ENCODE peak calls at places on chromosomes 4 and X, in nine cellular contexts. One of them, this sample, is unnamed.

GRCh38 chrX:111869639-111870034 is 6.3 kb upstream of the TRPC5OS start:
- DNase-seq in ovary: no peak
- DNase-seq in GM23338: peak
- DNase-seq in hepatocyte: peak
- DNase-seq in psoas muscle: no peak
- DNase-seq in HFFc6: peak
- DNase-seq in fibroblast of the aortic adventitia: peak
- DNase-seq in fibroblast of mammary gland: peak
- DNase-seq in thyroid gland: peak
- DNase-seq in this sample: no peak

GRCh38 chr4:57233391-57233790 is 123.2 kb upstream of the IGFBP7 start:
- DNase-seq in thyroid gland: no peak
- DNase-seq in psoas muscle: no peak
- DNase-seq in hepatocyte: peak
- DNase-seq in fibroblast of the aortic adventitia: peak
- DNase-seq in GM23338: no peak
- DNase-seq in HFFc6: peak
- DNase-seq in ovary: no peak
- DNase-seq in fibroblast of mammary gland: peak
- DNase-seq in this sample: no peak

GRCh38 chr4:79652232-79652631 is 244.2 kb upstream of the GK2 start:
- DNase-seq in fibroblast of the aortic adventitia: peak
- DNase-seq in fibroblast of mammary gland: peak
- DNase-seq in GM23338: no peak
- DNase-seq in ovary: no peak
- DNase-seq in HFFc6: no peak
- DNase-seq in hepatocyte: peak
- DNase-seq in thyroid gland: no peak
- DNase-seq in psoas muscle: no peak
- DNase-seq in this sample: no peak

GRCh38 chr4:151227731-151228130 is 49.2 kb upstream of the PRSS48 start:
- DNase-seq in psoas muscle: peak
- DNase-seq in GM23338: no peak
- DNase-seq in HFFc6: peak
- DNase-seq in fibroblast of the aortic adventitia: peak
- DNase-seq in thyroid gland: peak
- DNase-seq in hepatocyte: peak
- DNase-seq in fibroblast of mammary gland: peak
- DNase-seq in ovary: no peak
- DNase-seq in this sample: peak

GRCh38 chrX:2500681-2501151 is at the start of the genes DHRSX and ZBED1:
- DNase-seq in fibroblast of the aortic adventitia: no peak
- DNase-seq in ovary: peak
- DNase-seq in GM23338: no peak
- DNase-seq in fibroblast of mammary gland: no peak
- DNase-seq in hepatocyte: peak
- DNase-seq in thyroid gland: peak
- DNase-seq in HFFc6: no peak
- DNase-seq in psoas muscle: peak
- DNase-seq in this sample: no peak

GRCh38 chrX:119816300-119816699 is 24.9 kb upstream of the RPL39 start:
- DNase-seq in ovary: no peak
- DNase-seq in HFFc6: no peak
- DNase-seq in fibroblast of mammary gland: peak
- DNase-seq in fibroblast of the aortic adventitia: no peak
- DNase-seq in hepatocyte: no peak
- DNase-seq in psoas muscle: no peak
- DNase-seq in thyroid gland: no peak
- DNase-seq in GM23338: no peak
- DNase-seq in this sample: no peak

GRCh38 chr4:102713096-102713495 is 47.7 kb downstream of the MANBA start:
- DNase-seq in GM23338: peak
- DNase-seq in fibroblast of the aortic adventitia: peak
- DNase-seq in thyroid gland: no peak
- DNase-seq in ovary: no peak
- DNase-seq in hepatocyte: peak
- DNase-seq in fibroblast of mammary gland: peak
- DNase-seq in HFFc6: peak
- DNase-seq in psoas muscle: no peak
- DNase-seq in this sample: no peak

GRCh38 chr4:119227690-119228089 is 15.2 kb downstream of the USP53 start:
- DNase-seq in ovary: no peak
- DNase-seq in fibroblast of mammary gland: no peak
- DNase-seq in psoas muscle: no peak
- DNase-seq in HFFc6: no peak
- DNase-seq in hepatocyte: no peak
- DNase-seq in thyroid gland: no peak
- DNase-seq in fibroblast of the aortic adventitia: peak
- DNase-seq in GM23338: no peak
- DNase-seq in this sample: no peak

GRCh38 chr4:53055274-53055673 is 193.2 kb downstream of the RASL11B start:
- DNase-seq in fibroblast of the aortic adventitia: peak
- DNase-seq in GM23338: no peak
- DNase-seq in hepatocyte: peak
- DNase-seq in psoas muscle: no peak
- DNase-seq in ovary: no peak
- DNase-seq in thyroid gland: no peak
- DNase-seq in HFFc6: peak
- DNase-seq in fibroblast of mammary gland: peak
- DNase-seq in this sample: no peak

GRCh38 chr4:26325191-26325590 is 4.4 kb downstream of the RBPJ start:
- DNase-seq in HFFc6: peak
- DNase-seq in fibroblast of mammary gland: peak
- DNase-seq in thyroid gland: no peak
- DNase-seq in hepatocyte: peak
- DNase-seq in ovary: no peak
- DNase-seq in GM23338: peak
- DNase-seq in fibroblast of the aortic adventitia: peak
- DNase-seq in psoas muscle: no peak
- DNase-seq in this sample: no peak

GRCh38 chrX:107304141-107304540 is 97.7 kb downstream of the DNAAF6 start:
- DNase-seq in ovary: no peak
- DNase-seq in GM23338: no peak
- DNase-seq in HFFc6: no peak
- DNase-seq in thyroid gland: no peak
- DNase-seq in psoas muscle: no peak
- DNase-seq in fibroblast of the aortic adventitia: no peak
- DNase-seq in fibroblast of mammary gland: no peak
- DNase-seq in hepatocyte: no peak
- DNase-seq in this sample: no peak

GRCh38 chr4:138062929-138063328 is 179.2 kb downstream of the SLC7A11 start:
- DNase-seq in GM23338: peak
- DNase-seq in fibroblast of mammary gland: peak
- DNase-seq in psoas muscle: no peak
- DNase-seq in thyroid gland: no peak
- DNase-seq in hepatocyte: no peak
- DNase-seq in ovary: no peak
- DNase-seq in fibroblast of the aortic adventitia: peak
- DNase-seq in HFFc6: peak
- DNase-seq in this sample: no peak

GRCh38 chr4:25857403-25857802 is 5.4 kb downstream of the SEL1L3 start:
- DNase-seq in HFFc6: no peak
- DNase-seq in ovary: no peak
- DNase-seq in GM23338: peak
- DNase-seq in thyroid gland: no peak
- DNase-seq in hepatocyte: no peak
- DNase-seq in psoas muscle: no peak
- DNase-seq in fibroblast of the aortic adventitia: no peak
- DNase-seq in fibroblast of mammary gland: peak
- DNase-seq in this sample: no peak

GRCh38 chr4:158805628-158806471 is 37.0 kb downstream of the FNIP2 start:
- DNase-seq in fibroblast of the aortic adventitia: no peak
- DNase-seq in psoas muscle: no peak
- DNase-seq in fibroblast of mammary gland: peak
- DNase-seq in ovary: no peak
- DNase-seq in thyroid gland: no peak
- DNase-seq in GM23338: no peak
- DNase-seq in HFFc6: peak
- DNase-seq in hepatocyte: peak
- DNase-seq in this sample: no peak

GRCh38 chrX:95907081-95907480 is 777.6 kb upstream of the DIAPH2 start:
- DNase-seq in ovary: no peak
- DNase-seq in psoas muscle: no peak
- DNase-seq in fibroblast of the aortic adventitia: no peak
- DNase-seq in hepatocyte: no peak
- DNase-seq in HFFc6: no peak
- DNase-seq in fibroblast of mammary gland: no peak
- DNase-seq in thyroid gland: no peak
- DNase-seq in GM23338: no peak
- DNase-seq in this sample: no peak

GRCh38 chrX:95903490-95903889 is 781.2 kb upstream of the DIAPH2 start:
- DNase-seq in hepatocyte: no peak
- DNase-seq in GM23338: peak
- DNase-seq in HFFc6: no peak
- DNase-seq in fibroblast of mammary gland: no peak
- DNase-seq in psoas muscle: no peak
- DNase-seq in ovary: no peak
- DNase-seq in fibroblast of the aortic adventitia: no peak
- DNase-seq in thyroid gland: no peak
- DNase-seq in this sample: no peak
- TF ChIP-seq CTCF in hepatocyte: no peak
- TF ChIP-seq CTCF in GM23338: peak
- TF ChIP-seq CTCF in HFFc6: no peak
- TF ChIP-seq CTCF in fibroblast of mammary gland: no peak
- TF ChIP-seq CTCF in psoas muscle: no peak
- TF ChIP-seq CTCF in ovary: no peak
- TF ChIP-seq CTCF in fibroblast of the aortic adventitia: no peak
- TF ChIP-seq CTCF in thyroid gland: no peak
- TF ChIP-seq CTCF in this sample: no peak

GRCh38 chr4:3318561-3319021 is 25.8 kb downstream of the RGS12 start:
- DNase-seq in fibroblast of mammary gland: no peak
- DNase-seq in GM23338: peak
- DNase-seq in thyroid gland: no peak
- DNase-seq in ovary: no peak
- DNase-seq in hepatocyte: no peak
- DNase-seq in HFFc6: no peak
- DNase-seq in psoas muscle: no peak
- DNase-seq in fibroblast of the aortic adventitia: no peak
- DNase-seq in this sample: no peak
- TF ChIP-seq CTCF in fibroblast of mammary gland: no peak
- TF ChIP-seq CTCF in GM23338: peak
- TF ChIP-seq CTCF in thyroid gland: no peak
- TF ChIP-seq CTCF in ovary: no peak
- TF ChIP-seq CTCF in hepatocyte: peak
- TF ChIP-seq CTCF in HFFc6: peak
- TF ChIP-seq CTCF in psoas muscle: no peak
- TF ChIP-seq CTCF in fibroblast of the aortic adventitia: no peak
- TF ChIP-seq CTCF in this sample: no peak

GRCh38 chrX:29617725-29618124 is 597.6 kb upstream of the MAGEB2 start:
- DNase-seq in hepatocyte: no peak
- DNase-seq in psoas muscle: no peak
- DNase-seq in fibroblast of the aortic adventitia: peak
- DNase-seq in HFFc6: no peak
- DNase-seq in ovary: no peak
- DNase-seq in fibroblast of mammary gland: peak
- DNase-seq in thyroid gland: no peak
- DNase-seq in GM23338: no peak
- DNase-seq in this sample: no peak
- TF ChIP-seq CTCF in hepatocyte: peak
- TF ChIP-seq CTCF in psoas muscle: no peak
- TF ChIP-seq CTCF in fibroblast of the aortic adventitia: peak
- TF ChIP-seq CTCF in HFFc6: no peak
- TF ChIP-seq CTCF in ovary: no peak
- TF ChIP-seq CTCF in fibroblast of mammary gland: no peak
- TF ChIP-seq CTCF in thyroid gland: no peak
- TF ChIP-seq CTCF in GM23338: peak
- TF ChIP-seq CTCF in this sample: no peak

GRCh38 chr4:148300877-148301276 is 141.3 kb downstream of the NR3C2 start:
- DNase-seq in fibroblast of mammary gland: peak
- DNase-seq in HFFc6: no peak
- DNase-seq in hepatocyte: no peak
- DNase-seq in GM23338: peak
- DNase-seq in ovary: no peak
- DNase-seq in thyroid gland: no peak
- DNase-seq in fibroblast of the aortic adventitia: no peak
- DNase-seq in psoas muscle: no peak
- DNase-seq in this sample: no peak
- TF ChIP-seq CTCF in fibroblast of mammary gland: no peak
- TF ChIP-seq CTCF in HFFc6: no peak
- TF ChIP-seq CTCF in hepatocyte: no peak
- TF ChIP-seq CTCF in GM23338: no peak
- TF ChIP-seq CTCF in ovary: no peak
- TF ChIP-seq CTCF in thyroid gland: no peak
- TF ChIP-seq CTCF in fibroblast of the aortic adventitia: no peak
- TF ChIP-seq CTCF in psoas muscle: no peak
- TF ChIP-seq CTCF in this sample: no peak

GRCh38 chr4:104449537-104449936 is 45.2 kb downstream of the CXXC4 start:
- DNase-seq in GM23338: no peak
- DNase-seq in fibroblast of mammary gland: no peak
- DNase-seq in psoas muscle: no peak
- DNase-seq in fibroblast of the aortic adventitia: no peak
- DNase-seq in HFFc6: no peak
- DNase-seq in thyroid gland: no peak
- DNase-seq in hepatocyte: no peak
- DNase-seq in ovary: no peak
- DNase-seq in this sample: no peak

GRCh38 chr4:104447346-104447745 is 47.3 kb downstream of the CXXC4 start:
- DNase-seq in fibroblast of the aortic adventitia: no peak
- DNase-seq in ovary: no peak
- DNase-seq in psoas muscle: no peak
- DNase-seq in hepatocyte: no peak
- DNase-seq in GM23338: no peak
- DNase-seq in HFFc6: no peak
- DNase-seq in thyroid gland: no peak
- DNase-seq in fibroblast of mammary gland: no peak
- DNase-seq in this sample: no peak

GRCh38 chr4:104457308-104457981 is 37.2 kb downstream of the CXXC4 start:
- DNase-seq in ovary: no peak
- DNase-seq in GM23338: no peak
- DNase-seq in hepatocyte: no peak
- DNase-seq in psoas muscle: no peak
- DNase-seq in thyroid gland: no peak
- DNase-seq in fibroblast of the aortic adventitia: no peak
- DNase-seq in fibroblast of mammary gland: no peak
- DNase-seq in HFFc6: no peak
- DNase-seq in this sample: no peak

GRCh38 chr4:104446431-104446925 is 48.2 kb downstream of the CXXC4 start:
- DNase-seq in thyroid gland: no peak
- DNase-seq in fibroblast of the aortic adventitia: no peak
- DNase-seq in ovary: no peak
- DNase-seq in GM23338: no peak
- DNase-seq in HFFc6: no peak
- DNase-seq in fibroblast of mammary gland: no peak
- DNase-seq in hepatocyte: no peak
- DNase-seq in psoas muscle: no peak
- DNase-seq in this sample: no peak

GRCh38 chr4:104451573-104451972 is 43.1 kb downstream of the CXXC4 start:
- DNase-seq in fibroblast of the aortic adventitia: no peak
- DNase-seq in hepatocyte: peak
- DNase-seq in fibroblast of mammary gland: peak
- DNase-seq in thyroid gland: no peak
- DNase-seq in GM23338: peak
- DNase-seq in HFFc6: no peak
- DNase-seq in psoas muscle: no peak
- DNase-seq in ovary: no peak
- DNase-seq in this sample: no peak
- TF ChIP-seq CTCF in fibroblast of the aortic adventitia: peak
- TF ChIP-seq CTCF in hepatocyte: peak
- TF ChIP-seq CTCF in fibroblast of mammary gland: peak
- TF ChIP-seq CTCF in thyroid gland: peak
- TF ChIP-seq CTCF in GM23338: peak
- TF ChIP-seq CTCF in HFFc6: no peak
- TF ChIP-seq CTCF in psoas muscle: peak
- TF ChIP-seq CTCF in ovary: no peak
- TF ChIP-seq CTCF in this sample: no peak

GRCh38 chr4:32775049-32775448 is 2054.9 kb downstream of the PCDH7 start:
- DNase-seq in psoas muscle: no peak
- DNase-seq in ovary: no peak
- DNase-seq in thyroid gland: no peak
- DNase-seq in GM23338: peak
- DNase-seq in fibroblast of mammary gland: peak
- DNase-seq in fibroblast of the aortic adventitia: peak
- DNase-seq in hepatocyte: peak
- DNase-seq in HFFc6: no peak
- DNase-seq in this sample: no peak
- TF ChIP-seq CTCF in psoas muscle: no peak
- TF ChIP-seq CTCF in ovary: no peak
- TF ChIP-seq CTCF in thyroid gland: no peak
- TF ChIP-seq CTCF in GM23338: peak
- TF ChIP-seq CTCF in fibroblast of mammary gland: peak
- TF ChIP-seq CTCF in fibroblast of the aortic adventitia: no peak
- TF ChIP-seq CTCF in hepatocyte: peak
- TF ChIP-seq CTCF in HFFc6: no peak
- TF ChIP-seq CTCF in this sample: no peak